ENCODE peak calls at places on chromosomes 5 and 9, in five cellular contexts. V is lower leg skin; P is AG04450; O is CD4-positive, alpha-beta T cell; M is tibial artery. Z is an unnamed sample.

GRCh38 chr9:94948567-94949235 is 222.2 kb downstream of the AOPEP start:
- DNase-seq in P (no peak), V (no peak), M (no peak), O (no peak), Z (no peak)

GRCh38 chr9:136171009-136171800 is 33.7 kb downstream of the LHX3 start:
- DNase-seq in M (no peak), O (no peak), P (no peak), V (no peak), Z (no peak)

GRCh38 chr9:81687521-81688261 is 1.7 kb downstream of the TLE1 start:
- DNase-seq in V (peak), O (no peak), M (peak), P (no peak), Z (peak)

GRCh38 chr5:66987949-66988838 is 208.4 kb downstream of the CD180 start:
- DNase-seq in V (no peak), O (no peak), M (no peak), P (no peak), Z (no peak)

GRCh38 chr9:27634879-27635278 is 61.6 kb upstream of the C9orf72 start:
- DNase-seq in V (no peak), M (no peak), P (no peak), O (no peak), Z (no peak)

GRCh38 chr5:65734921-65735320 is 12.9 kb downstream of the NLN start:
- DNase-seq in O (no peak), M (no peak), P (no peak), V (no peak), Z (no peak)

GRCh38 chr5:167160388-167160787 is 1131.1 kb upstream of the WWC1 start:
- DNase-seq in P (no peak), O (no peak), V (no peak), M (no peak), Z (no peak)

GRCh38 chr5:36363101-36363500 is 61.4 kb upstream of the RANBP3L start:
- DNase-seq in M (no peak), V (no peak), P (no peak), O (no peak), Z (no peak)

GRCh38 chr5:8813180-8813579 is 732.7 kb downstream of the SEMA5A start:
- DNase-seq in M (no peak), P (no peak), O (no peak), V (no peak), Z (no peak)

GRCh38 chr5:26940981-26941380 is 97.4 kb downstream of the CDH9 start:
- DNase-seq in M (no peak), P (no peak), V (no peak), O (no peak), Z (no peak)

GRCh38 chr5:26945881-26946280 is 92.5 kb downstream of the CDH9 start:
- DNase-seq in V (no peak), P (no peak), O (no peak), M (no peak), Z (no peak)

GRCh38 chr5:26942481-26942880 is 95.9 kb downstream of the CDH9 start:
- DNase-seq in P (peak), M (no peak), O (no peak), V (peak), Z (no peak)
- TF ChIP-seq CTCF in P (no peak), M (no peak), O (no peak), V (no peak), Z (no peak)

GRCh38 chr9:651372-651771 is 190.1 kb upstream of the DMRT1 start:
- DNase-seq in V (no peak), O (no peak), P (no peak), M (no peak), Z (no peak)
- TF ChIP-seq CTCF in V (no peak), O (no peak), P (no peak), M (no peak), Z (no peak)

GRCh38 chr9:132997591-132997990 is 19.1 kb downstream of the GFI1B start:
- DNase-seq in M (no peak), V (no peak), O (no peak), P (peak), Z (no peak)
- TF ChIP-seq CTCF in M (no peak), V (no peak), O (no peak), P (no peak), Z (no peak)

DNA sequence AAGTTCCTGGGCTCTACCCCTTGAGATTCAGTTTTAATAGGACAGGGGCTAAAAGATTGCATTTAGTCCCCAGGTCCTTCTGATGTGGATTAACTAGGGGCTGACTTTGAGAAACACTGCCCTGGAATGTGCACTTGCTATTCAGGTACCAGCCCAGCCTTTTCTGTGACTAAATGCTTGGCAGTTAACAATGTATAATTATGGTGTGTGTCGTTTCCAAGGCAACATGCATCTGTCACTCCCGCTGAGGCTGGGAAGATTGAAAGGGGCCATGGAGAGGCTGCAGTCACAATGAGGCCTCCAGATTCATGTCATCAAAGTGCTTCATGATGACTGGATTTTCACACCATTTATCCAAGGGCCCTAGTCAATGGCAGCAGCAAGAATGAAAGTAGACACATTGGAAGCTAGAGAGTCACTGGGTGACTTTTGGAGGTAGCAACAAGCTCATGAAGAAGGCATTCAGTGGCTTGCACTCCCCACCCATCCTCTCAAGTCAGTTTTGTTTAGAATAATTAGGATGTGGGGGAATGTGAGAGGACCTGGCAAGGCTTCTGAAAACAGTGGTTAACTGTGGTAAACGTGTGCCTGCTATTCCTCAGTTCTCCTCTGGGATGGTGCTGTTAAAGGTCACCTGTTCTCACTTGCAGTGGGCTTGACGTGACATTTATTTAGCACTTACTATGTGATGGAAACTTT is 28.3 kb downstream of the RAI14 start:
- DNase-seq in M (no peak), P (no peak), V (no peak), O (no peak), Z (no peak)
- TF ChIP-seq CTCF in M (no peak), P (peak), V (no peak), O (no peak), Z (no peak)

DNA sequence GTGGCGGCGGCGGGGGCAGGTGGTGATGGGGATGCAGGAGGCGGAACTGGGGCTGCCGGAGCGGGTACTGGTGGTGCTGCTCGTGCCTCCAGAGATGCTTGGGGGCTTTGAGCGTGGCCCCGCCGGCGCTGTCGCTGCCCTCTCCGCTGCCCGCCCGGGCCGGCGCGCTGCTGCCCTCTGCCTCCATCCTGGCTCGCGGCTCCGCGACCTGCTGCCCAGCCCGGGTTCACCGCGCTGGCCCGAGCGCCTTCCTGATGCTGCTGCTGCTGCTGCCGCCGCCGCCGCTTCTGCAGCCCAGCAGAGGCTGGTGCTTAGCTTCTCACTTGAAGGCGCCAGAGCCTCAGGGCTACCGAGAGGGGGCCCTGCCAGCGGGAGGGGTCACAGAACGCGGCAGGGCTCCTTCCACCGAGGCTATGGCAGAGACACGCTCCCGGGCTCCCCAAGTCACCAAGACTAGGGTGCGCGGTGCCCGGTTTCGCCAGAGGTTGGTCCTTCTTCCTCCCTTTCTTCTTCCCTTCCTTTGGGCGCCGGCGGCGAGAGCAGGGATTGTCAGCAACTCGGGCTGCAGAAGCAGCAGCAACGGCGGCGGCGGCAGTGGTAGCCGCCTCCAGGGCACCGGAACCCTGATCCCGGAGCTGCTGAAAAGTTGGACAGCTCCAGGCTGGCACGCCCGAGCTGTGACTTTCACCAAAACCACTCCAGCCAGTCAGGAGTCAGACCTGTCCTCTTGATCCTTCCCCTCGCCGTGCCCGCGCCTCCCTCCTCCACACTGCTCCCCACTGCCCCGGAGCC is at the start of gene PDE4D:
- DNase-seq in P (no peak), O (no peak), M (peak), V (peak), Z (no peak)
- TF ChIP-seq CTCF in P (no peak), O (no peak), M (no peak), V (no peak), Z (no peak)